ENCODE peak calls at places on chromosome X, in four cellular contexts. C, B, O and W are unnamed samples.
A peak's percentile ranks its signal among the peaks of the same experiment; 100 is the strongest.

GRCh38 chrX:2547746-2548145 is 47.0 kb upstream of the DHRSX start:
- DNase-seq in C (no peak), B (no peak), O (no peak), W (no peak)

GRCh38 chrX:57583477-57583876 is 8.3 kb upstream of the ZXDB start:
- DNase-seq in C (no peak), B (no peak), O (no peak), W (no peak)

GRCh38 chrX:40273356-40274050 is 175.7 kb upstream of the BCOR start:
- DNase-seq in C (peak; percentile 31), B (no peak), O (no peak), W (peak; percentile 57)

GRCh38 chrX:3669841-3670240 is 43.6 kb downstream of the PRKX start:
- DNase-seq in C (no peak), B (no peak), O (no peak), W (no peak)

GRCh38 chrX:104662694-104663093 is 96.7 kb downstream of the IL1RAPL2 start:
- DNase-seq in C (no peak), B (no peak), O (no peak), W (no peak)

GRCh38 chrX:54043696-54044125 is 562 bp downstream of the PHF8 start:
- DNase-seq in C (peak; percentile 35), B (no peak), O (no peak), W (peak; percentile 46)

GRCh38 chrX:48508400-48509244 is at the start of gene PORCN:
- DNase-seq in C (peak; percentile 80), B (peak; percentile 55), O (peak; percentile 76), W (peak; percentile 85)

GRCh38 chrX:87338510-87338909 is 179.1 kb upstream of the KLHL4 start:
- DNase-seq in C (no peak), B (no peak), O (no peak), W (no peak)

GRCh38 chrX:47200385-47201150 is 6.9 kb downstream of the UBA1 start:
- DNase-seq in C (no peak), B (no peak), O (peak; percentile 77), W (no peak)

GRCh38 chrX:149222040-149222439 is 283.1 kb downstream of the IDS start:
- DNase-seq in C (no peak), B (no peak), O (no peak), W (no peak)

GRCh38 chrX:69387559-69388487 is 116.3 kb upstream of the NALF2 start:
- DNase-seq in C (peak; percentile 31), B (no peak), O (peak; percentile 41), W (no peak)

GRCh38 chrX:25012793-25013592 is 2.8 kb downstream of the ARX start:
- DNase-seq in C (no peak), B (no peak), O (no peak), W (no peak)

GRCh38 chrX:108397627-108398392 is 40.4 kb downstream of the COL4A6 start:
- DNase-seq in C (no peak), B (no peak), O (peak; percentile 48), W (no peak)

GRCh38 chrX:118423558-118423957 is 72.1 kb upstream of the DOCK11 start:
- DNase-seq in C (no peak), B (no peak), O (no peak), W (no peak)

GRCh38 chrX:65994519-65995501 is 45.1 kb downstream of the VSIG4 start:
- DNase-seq in C (no peak), B (no peak), O (no peak), W (no peak)

GRCh38 chrX:131746491-131746968 is 202.7 kb downstream of the OR13H1 start:
- DNase-seq in C (peak; percentile 87), B (no peak), O (no peak), W (peak; percentile 88)

GRCh38 chrX:2608638-2609430 is 82.3 kb upstream of the CD99 start:
- DNase-seq in C (peak; percentile 81), B (peak; percentile 79), O (peak; percentile 97), W (peak; percentile 85)

GRCh38 chrX:27591938-27592337 is 1.8 kb downstream of the DCAF8L2 start:
- DNase-seq in C (no peak), B (no peak), O (no peak), W (no peak)

GRCh38 chrX:116009871-116010710 is 160.5 kb upstream of the AGTR2 start:
- DNase-seq in C (no peak), B (no peak), O (no peak), W (no peak)

GRCh38 chrX:23616361-23616760 is 50.9 kb upstream of the PRDX4 start:
- DNase-seq in C (no peak), B (no peak), O (no peak), W (no peak)

GRCh38 chrX:1918780-1919179 is 303.9 kb downstream of the ASMT start:
- DNase-seq in C (no peak), B (no peak), O (no peak), W (no peak)

GRCh38 chrX:11406109-11406755 is 113.0 kb downstream of the AMELX start:
- DNase-seq in C (no peak), B (no peak), O (peak; percentile 47), W (no peak)